ENCODE peak calls at places on chromosomes 6 and 20, in four cellular contexts. I is EL, M is NCI-H2081, B is GM23338. A is an unnamed sample.

GRCh38 chr6:84671188-84671587 is 93.2 kb downstream of the TBX18 start:
- DNase-seq in I (peak), M (peak), B (no peak), A (no peak)

GRCh38 chr20:17643531-17644188 is 38.4 kb downstream of the RRBP1 start:
- DNase-seq in I (no peak), M (no peak), B (no peak), A (no peak)

GRCh38 chr20:41005361-41005729 is 23.3 kb upstream of the TOP1 start:
- DNase-seq in I (peak), M (no peak), B (no peak), A (peak)

GRCh38 chr20:38591484-38592410 is 9.9 kb upstream of the ARHGAP40 start:
- DNase-seq in I (no peak), M (no peak), B (no peak), A (no peak)

GRCh38 chr6:43378631-43379030 is 9.2 kb upstream of the ZNF318 start:
- DNase-seq in I (no peak), M (no peak), B (no peak), A (no peak)

GRCh38 chr20:10603971-10604864 is 69.6 kb downstream of the JAG1 start:
- DNase-seq in I (peak), M (no peak), B (no peak), A (peak)

GRCh38 chr20:23114018-23114417 is 27.9 kb upstream of the CD93 start:
- DNase-seq in I (no peak), M (no peak), B (no peak), A (no peak)

GRCh38 chr20:4763261-4763660 is 41.6 kb downstream of the PRND start:
- DNase-seq in I (no peak), M (no peak), B (no peak), A (no peak)

GRCh38 chr6:91298543-91299145 is 711.8 kb upstream of the MAP3K7 start:
- DNase-seq in I (no peak), M (no peak), B (peak), A (no peak)

GRCh38 chr20:41701596-41702350 is 83.6 kb upstream of the CHD6 start:
- DNase-seq in I (peak), M (no peak), B (peak), A (no peak)

GRCh38 chr6:127177030-127177928 is 58.8 kb downstream of the RSPO3 start:
- DNase-seq in I (peak), M (no peak), B (no peak), A (peak)